ENCODE peak calls at places on chromosome 22, in six cellular contexts. J is IMR-90, V is OCI-LY7, X is MM.1S, N is A549, P is HCT116. O is an unnamed sample.

GRCh38 chr22:20989323-20990138 is 7.4 kb downstream of the LZTR1 start:
- DNase-seq in J (peak; percentile 33), V (no peak), X (no peak), N (no peak), P (no peak), O (no peak)

GRCh38 chr22:43164636-43165035 is 13.3 kb downstream of the TSPO start:
- DNase-seq in J (no peak), V (no peak), X (no peak), N (no peak), P (no peak), O (no peak)

GRCh38 chr22:37061611-37062365 is 10.2 kb downstream of the KCTD17 start:
- DNase-seq in J (no peak), V (no peak), X (no peak), N (no peak), P (no peak), O (no peak)

GRCh38 chr22:19550382-19550781 is 26.2 kb upstream of the CLDN5 start:
- DNase-seq in J (no peak), V (no peak), X (no peak), N (no peak), P (no peak), O (no peak)

GRCh38 chr22:38246692-38247091 is 26.1 kb downstream of the TMEM184B start:
- DNase-seq in J (no peak), V (no peak), X (no peak), N (no peak), P (no peak), O (no peak)

GRCh38 chr22:37324340-37325023 is 42.2 kb downstream of the CYTH4 start:
- DNase-seq in J (no peak), V (no peak), X (no peak), N (no peak), P (no peak), O (no peak)

GRCh38 chr22:19761500-19762314 is 1.1 kb downstream of the TBX1 start:
- DNase-seq in J (no peak), V (no peak), X (no peak), N (no peak), P (no peak), O (no peak)

GRCh38 chr22:30701872-30702271 is 7.2 kb downstream of the OSBP2 start:
- DNase-seq in J (peak; percentile 61), V (no peak), X (no peak), N (no peak), P (peak; percentile 18), O (no peak)

GRCh38 chr22:19603767-19604166 is 79.6 kb upstream of the CLDN5 start:
- DNase-seq in J (no peak), V (no peak), X (no peak), N (no peak), P (no peak), O (no peak)

GRCh38 chr22:36144886-36145541 is 15.5 kb downstream of the APOL3 start:
- DNase-seq in J (peak; percentile 69), V (peak; percentile 57), X (peak; percentile 20), N (peak; percentile 62), P (peak; percentile 13), O (peak; percentile 77)

GRCh38 chr22:44407404-44408226 is 90.4 kb downstream of the RTL6 start:
- DNase-seq in J (no peak), V (no peak), X (no peak), N (no peak), P (no peak), O (no peak)

GRCh38 chr22:38862375-38863329 is 9.4 kb downstream of the CBX6 start:
- DNase-seq in J (no peak), V (no peak), X (no peak), N (no peak), P (no peak), O (no peak)

GRCh38 chr22:46576556-46577351 is 39.3 kb upstream of the CELSR1 start:
- DNase-seq in J (peak; percentile 35), V (peak; percentile 69), X (peak; percentile 62), N (no peak), P (no peak), O (no peak)

GRCh38 chr22:25930710-25931353 is 188.8 kb downstream of the MYO18B start:
- DNase-seq in J (no peak), V (no peak), X (no peak), N (no peak), P (no peak), O (no peak)

GRCh38 chr22:46069518-46070214 is 80.7 kb upstream of the PPARA start:
- DNase-seq in J (peak; percentile 91), V (peak; percentile 10), X (no peak), N (peak; percentile 96), P (peak; percentile 91), O (peak; percentile 92)

GRCh38 chr22:25896098-25896497 is 154.1 kb downstream of the MYO18B start:
- DNase-seq in J (no peak), V (peak; percentile 10), X (no peak), N (peak; percentile 1), P (no peak), O (no peak)

GRCh38 chr22:35357883-35358621 is 22.8 kb upstream of the HMOX1 start:
- DNase-seq in J (peak; percentile 40), V (no peak), X (no peak), N (peak; percentile 52), P (peak; percentile 72), O (no peak)

GRCh38 chr22:46036558-46037408 is 59.8 kb upstream of the WNT7B start:
- DNase-seq in J (no peak), V (peak; percentile 85), X (peak; percentile 78), N (peak; percentile 69), P (peak; percentile 39), O (peak; percentile 50)

GRCh38 chr22:17774206-17774927 is at the start of gene BID:
- DNase-seq in J (peak; percentile 17), V (peak; percentile 81), X (peak; percentile 55), N (no peak), P (no peak), O (peak; percentile 22)

GRCh38 chr22:21635771-21636510 is 3.4 kb downstream of the CCDC116 start:
- DNase-seq in J (no peak), V (no peak), X (no peak), N (no peak), P (no peak), O (no peak)

GRCh38 chr22:46010177-46010867 is 33.4 kb upstream of the WNT7B start:
- DNase-seq in J (peak; percentile 55), V (no peak), X (peak; percentile 4), N (no peak), P (no peak), O (no peak)

GRCh38 chr22:37172266-37173245 is 15.5 kb downstream of the C1QTNF6 start:
- DNase-seq in J (no peak), V (no peak), X (no peak), N (no peak), P (no peak), O (no peak)

GRCh38 chr22:17477401-17477833 is 85.9 kb upstream of the SLC25A18 start:
- DNase-seq in J (no peak), V (no peak), X (no peak), N (no peak), P (no peak), O (no peak)

GRCh38 chr22:47605886-47606285 is 843.4 kb downstream of the TBC1D22A start:
- DNase-seq in J (no peak), V (no peak), X (no peak), N (no peak), P (no peak), O (no peak)

GRCh38 chr22:31488988-31489617 is 539 bp downstream of the EIF4ENIF1 start:
- DNase-seq in J (peak; percentile 7), V (peak; percentile 52), X (peak; percentile 23), N (peak; percentile 21), P (no peak), O (peak; percentile 52)

GRCh38 chr22:21443735-21444421 is 23.3 kb upstream of the TMEM191C start:
- DNase-seq in J (no peak), V (no peak), X (no peak), N (no peak), P (no peak), O (no peak)

GRCh38 chr22:31284241-31284745 is 8.0 kb downstream of the PIK3IP1 start:
- DNase-seq in J (no peak), V (no peak), X (no peak), N (no peak), P (no peak), O (no peak)

GRCh38 chr22:45684169-45684568 is 12.5 kb downstream of the ATXN10 start:
- DNase-seq in J (peak; percentile 46), V (no peak), X (no peak), N (no peak), P (no peak), O (no peak)

GRCh38 chr22:36246718-36247117 is 6.2 kb upstream of the APOL1 start:
- DNase-seq in J (no peak), V (no peak), X (no peak), N (no peak), P (no peak), O (no peak)

GRCh38 chr22:46357186-46357500 is 21.6 kb downstream of the TRMU start:
- DNase-seq in J (no peak), V (no peak), X (no peak), N (no peak), P (no peak), O (no peak)

GRCh38 chr22:44697423-44698179 is 4.4 kb upstream of the PRR5 start:
- DNase-seq in J (peak; percentile 65), V (peak; percentile 73), X (peak; percentile 62), N (peak; percentile 67), P (peak; percentile 66), O (peak; percentile 50)

GRCh38 chr22:42820075-42820763 is 36.9 kb downstream of the ARFGAP3 start:
- DNase-seq in J (peak; percentile 93), V (peak; percentile 80), X (peak; percentile 30), N (no peak), P (no peak), O (peak; percentile 63)

GRCh38 chr22:40383905-40384304 is 13.5 kb downstream of the SGSM3 start:
- DNase-seq in J (peak; percentile 75), V (no peak), X (no peak), N (no peak), P (no peak), O (no peak)
- H3K4me2 ChIP-seq in J (no peak overlapping the region), V (no peak overlapping the region), X (no peak overlapping the region), N (no peak overlapping the region), P (no peak overlapping the region), O (no peak overlapping the region)

GRCh38 chr22:23267225-23268043 is 87.1 kb downstream of the BCR start:
- DNase-seq in J (no peak), V (peak; percentile 34), X (no peak), N (no peak), P (no peak), O (no peak)
- H3K4me1 ChIP-seq in J (no peaks in the 10 kb centered on the region), V (peaks cover 93% of the 10 kb centered on the region), X (no peaks in the 10 kb centered on the region), N (no peaks in the 10 kb centered on the region), P (no peaks in the 10 kb centered on the region), O (no peaks in the 10 kb centered on the region)

DNA sequence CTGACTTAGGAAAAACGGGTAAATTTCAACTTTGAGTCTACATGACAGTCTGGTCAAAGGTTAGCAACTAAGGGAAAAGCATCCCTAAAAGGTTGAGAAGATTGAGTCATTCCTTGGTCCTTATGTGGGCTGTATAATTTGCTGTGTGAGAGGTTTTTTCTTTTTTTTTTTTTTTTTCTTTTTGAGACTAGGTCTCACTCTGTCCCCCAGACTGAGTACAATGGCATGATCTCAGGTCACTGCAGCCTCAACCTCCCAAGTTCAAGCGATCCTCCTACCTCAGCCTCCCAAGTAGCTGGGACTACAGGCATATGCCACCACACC is 101.4 kb downstream of the MRTFA start:
- DNase-seq in J (no peak), V (no peak), X (no peak), N (no peak), P (no peak), O (no peak)
- H3K4me2 ChIP-seq in J (peak overlapping the region; percentile 34), V (peak overlapping the region; percentile 86), X (no peak overlapping the region), N (peak overlapping the region; percentile 86), P (no peak overlapping the region), O (no peak overlapping the region)

DNA sequence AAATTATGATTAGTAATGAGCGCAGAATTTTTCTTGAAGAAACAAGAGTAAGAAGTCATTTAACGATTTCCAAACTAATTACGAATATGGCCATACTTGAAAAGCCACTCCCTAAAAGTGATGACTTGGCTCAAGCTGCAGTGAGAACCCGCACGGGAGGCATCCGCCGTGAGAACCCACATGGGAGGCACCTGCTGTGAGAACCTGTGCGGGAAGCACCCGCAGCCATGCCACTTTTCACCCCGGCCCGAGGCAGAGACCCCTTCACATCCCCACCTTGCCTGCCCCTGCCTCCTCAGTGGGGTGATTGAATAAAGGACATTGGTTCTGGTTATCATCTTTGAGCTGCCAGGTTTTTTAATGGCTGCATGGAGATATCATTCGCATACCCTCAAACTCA is 89.7 kb downstream of the BRD1 start:
- DNase-seq in J (no peak), V (no peak), X (no peak), N (no peak), P (no peak), O (no peak)
- H3K4me1 ChIP-seq in J (no peaks in the 10 kb centered on the region), V (no peaks in the 10 kb centered on the region), X (no peaks in the 10 kb centered on the region), N (no peaks in the 10 kb centered on the region), P (no peaks in the 10 kb centered on the region), O (no peaks in the 10 kb centered on the region)

O was measured in endothelial cell of umbilical vein.